ENCODE peak calls at places on chromosomes 4 and X, in nine cellular contexts. N is nephron progenitor cell; P is NCI-H1092; W is activated B cell treated with CpG ODN at 0.5 μM for 24 hours; H is activated CD4-positive, alpha-beta memory T cell treated with anti-CD3 and anti-CD28 coated beads, Interleukin-2, amount 10 ng/mL, durations not matched to agents 7 days and 5 days; B is AG08396; V is Ammon's horn; M is GOT3; U is H7. E is an unnamed sample.

GRCh38 chr4:3045500-3045850 is 28.9 kb downstream of the HTT-AS start:
- DNase-seq in N (no peak), P (no peak), W (peak; percentile 43), H (peak; percentile 90), B (no peak), V (peak; percentile 51), M (no peak), U (no peak), E (peak; percentile 92)

GRCh38 chrX:104427693-104428092 is 138.3 kb upstream of the IL1RAPL2 start:
- DNase-seq in N (no peak), P (no peak), W (no peak), H (no peak), B (no peak), V (no peak), M (no peak), U (no peak), E (no peak)

GRCh38 chr4:121375262-121375661 is 5.6 kb downstream of the QRFPR start:
- DNase-seq in N (no peak), P (no peak), W (no peak), H (no peak), B (no peak), V (no peak), M (no peak), U (no peak), E (no peak)

GRCh38 chrX:21408324-21408723 is 34.1 kb downstream of the CNKSR2 start:
- DNase-seq in N (no peak), P (no peak), W (no peak), H (no peak), B (no peak), V (no peak), M (no peak), U (no peak), E (no peak)

GRCh38 chrX:11464360-11464759 is 171.1 kb downstream of the AMELX start:
- DNase-seq in N (no peak), P (no peak), W (no peak), H (no peak), B (no peak), V (no peak), M (no peak), U (no peak), E (no peak)

GRCh38 chr4:26812049-26812729 is 48.5 kb upstream of the STIM2 start:
- DNase-seq in N (no peak), P (no peak), W (no peak), H (no peak), B (no peak), V (no peak), M (no peak), U (no peak), E (no peak)

GRCh38 chr4:152206185-152206584 is 329.7 kb downstream of the FBXW7 start:
- DNase-seq in N (no peak), P (no peak), W (no peak), H (no peak), B (no peak), V (no peak), M (no peak), U (no peak), E (no peak)

GRCh38 chrX:138026211-138026610 is 460.3 kb downstream of the ZIC3 start:
- DNase-seq in N (no peak), P (peak; percentile 6), W (no peak), H (no peak), B (peak; percentile 11), V (no peak), M (no peak), U (peak; percentile 33), E (no peak)

GRCh38 chr4:42871685-42872271 is 20.7 kb upstream of the GRXCR1 start:
- DNase-seq in N (no peak), P (no peak), W (no peak), H (no peak), B (no peak), V (peak; percentile 47), M (no peak), U (no peak), E (no peak)

GRCh38 chr4:75634951-75635350 is 4.6 kb upstream of the CDKL2 start:
- DNase-seq in N (no peak), P (no peak), W (no peak), H (no peak), B (peak; percentile 21), V (no peak), M (no peak), U (no peak), E (no peak)

GRCh38 chr4:89353514-89353913 is 45.9 kb upstream of the GPRIN3 start:
- DNase-seq in N (no peak), P (no peak), W (no peak), H (no peak), B (no peak), V (no peak), M (no peak), U (no peak), E (no peak)

GRCh38 chr4:99763635-99764101 is 53.0 kb upstream of the DAPP1 start:
- DNase-seq in N (no peak), P (no peak), W (no peak), H (no peak), B (peak; percentile 71), V (peak; percentile 62), M (peak; percentile 1), U (no peak), E (no peak)

GRCh38 chrX:79330022-79330421 is 37.1 kb downstream of the ITM2A start:
- DNase-seq in N (peak; percentile 3), P (no peak), W (no peak), H (no peak), B (no peak), V (no peak), M (no peak), U (peak; percentile 35), E (no peak)